ENCODE peak calls at places on chromosomes 13 and 19, in seven cellular contexts. P is prostate gland; Q is stimulated activated CD4-positive, alpha-beta T cell treated with anti-CD3 and anti-CD28 coated beads, Interleukin-2, amount 100 ng/mL, for 48 hours; S is AG10803; A is mucosa of gallbladder; Z is stimulated activated CD8-positive, alpha-beta memory T cell treated with anti-CD3 and anti-CD28 coated beads, Interleukin-7, amount 100 ng/mL, for 4 hours; J is A673. K is an unnamed sample.

GRCh38 chr13:20410726-20411125 is 114.9 kb downstream of the CRYL1 start:
- DNase-seq in P (no peak), Q (no peak), S (no peak), A (no peak), Z (no peak), J (no peak), K (no peak)

GRCh38 chr13:44770951-44771350 is 194.8 kb upstream of the TSC22D1 start:
- DNase-seq in P (no peak), Q (no peak), S (no peak), A (no peak), Z (no peak), J (no peak), K (no peak)

GRCh38 chr19:7004313-7004931 is 16.8 kb downstream of the MBD3L2B start:
- DNase-seq in P (no peak), Q (no peak), S (peak; percentile 44), A (no peak), Z (no peak), J (peak; percentile 54), K (no peak)

GRCh38 chr19:55369651-55370304 is 485 bp downstream of the IL11 start:
- DNase-seq in P (no peak), Q (no peak), S (peak; percentile 79), A (no peak), Z (no peak), J (peak; percentile 77), K (no peak)

GRCh38 chr13:98141509-98141908 is 1.4 kb upstream of the FARP1 start:
- DNase-seq in P (no peak), Q (no peak), S (no peak), A (no peak), Z (no peak), J (no peak), K (no peak)

GRCh38 chr13:77338329-77338728 is 11.4 kb upstream of the MYCBP2 start:
- DNase-seq in P (no peak), Q (no peak), S (no peak), A (no peak), Z (no peak), J (no peak), K (no peak)

GRCh38 chr13:53121131-53121773 is 92.6 kb downstream of the OLFM4 start:
- DNase-seq in P (no peak), Q (no peak), S (no peak), A (no peak), Z (no peak), J (no peak), K (no peak)

GRCh38 chr13:52001120-52001731 is 10.0 kb downstream of the ATP7B start:
- DNase-seq in P (no peak), Q (no peak), S (peak; percentile 55), A (no peak), Z (no peak), J (peak; percentile 63), K (no peak)

GRCh38 chr19:47391510-47392223 is 27.7 kb downstream of the MEIS3 start:
- DNase-seq in P (peak; percentile 25), Q (peak; percentile 89), S (peak; percentile 64), A (peak; percentile 63), Z (peak; percentile 57), J (peak; percentile 77), K (no peak)

GRCh38 chr19:41595258-41595889 is 19.4 kb downstream of the CEACAM21 start:
- DNase-seq in P (peak; percentile 34), Q (peak; percentile 62), S (peak; percentile 75), A (peak; percentile 61), Z (peak; percentile 44), J (peak; percentile 87), K (no peak)

GRCh38 chr13:58397596-58398387 is 766.2 kb downstream of the PCDH17 start:
- DNase-seq in P (no peak), Q (no peak), S (no peak), A (no peak), Z (no peak), J (no peak), K (no peak)

GRCh38 chr19:18594824-18595373 is 6.3 kb downstream of the REX1BD start:
- DNase-seq in P (no peak), Q (no peak), S (no peak), A (no peak), Z (no peak), J (no peak), K (no peak)

GRCh38 chr13:27194895-27195764 is 23.5 kb upstream of the USP12 start:
- DNase-seq in P (no peak), Q (no peak), S (peak; percentile 88), A (peak; percentile 40), Z (no peak), J (peak; percentile 45), K (no peak)

GRCh38 chr13:107824636-107825035 is 390.7 kb downstream of the LIG4 start:
- DNase-seq in P (no peak), Q (no peak), S (no peak), A (no peak), Z (no peak), J (no peak), K (no peak)

GRCh38 chr19:31979949-31980670 is 365.3 kb upstream of the ZNF507 start:
- DNase-seq in P (no peak), Q (no peak), S (no peak), A (no peak), Z (no peak), J (no peak), K (no peak)

GRCh38 chr13:83065136-83065535 is 817.1 kb downstream of the SLITRK1 start:
- DNase-seq in P (peak; percentile 72), Q (no peak), S (peak; percentile 92), A (peak; percentile 68), Z (no peak), J (no peak), K (no peak)

GRCh38 chr13:51047434-51048165 is 63.5 kb downstream of the C13orf42 start:
- DNase-seq in P (no peak), Q (no peak), S (no peak), A (no peak), Z (no peak), J (no peak), K (no peak)

GRCh38 chr13:35573639-35574038 is 97.2 kb upstream of the MAB21L1 start:
- DNase-seq in P (no peak), Q (no peak), S (no peak), A (no peak), Z (no peak), J (no peak), K (no peak)

GRCh38 chr13:98303858-98304257 is 126.8 kb upstream of the RNF113B start:
- DNase-seq in P (no peak), Q (no peak), S (no peak), A (no peak), Z (no peak), J (no peak), K (no peak)

GRCh38 chr13:100648354-100648753 is 26.2 kb downstream of the TMTC4 start:
- DNase-seq in P (no peak), Q (no peak), S (peak; percentile 36), A (no peak), Z (no peak), J (no peak), K (no peak)

GRCh38 chr19:1455336-1456120 is 5.6 kb downstream of the APC2 start:
- DNase-seq in P (no peak), Q (peak; percentile 51), S (peak; percentile 40), A (peak; percentile 65), Z (no peak), J (peak; percentile 77), K (peak; percentile 93)

GRCh38 chr19:24074720-24075119 is 12.3 kb upstream of the ZNF254 start:
- DNase-seq in P (no peak), Q (no peak), S (peak; percentile 64), A (no peak), Z (no peak), J (no peak), K (no peak)

GRCh38 chr13:113964251-113964995 is 9.5 kb downstream of the C13orf46 start:
- DNase-seq in P (no peak), Q (no peak), S (no peak), A (no peak), Z (no peak), J (no peak), K (no peak)

GRCh38 chr13:20043207-20043925 is 84.8 kb downstream of the ZMYM2 start:
- DNase-seq in P (no peak), Q (no peak), S (no peak), A (no peak), Z (no peak), J (no peak), K (no peak)

GRCh38 chr13:40618581-40619478 is 47.6 kb downstream of the FOXO1 start:
- DNase-seq in P (no peak), Q (no peak), S (no peak), A (no peak), Z (no peak), J (no peak), K (no peak)

GRCh38 chr13:30143671-30144400 is 163.5 kb downstream of the KATNAL1 start:
- DNase-seq in P (no peak), Q (no peak), S (peak; percentile 73), A (no peak), Z (no peak), J (no peak), K (no peak)